ENCODE peak calls at places on chromosomes 12 and 14, in eight cellular contexts. T is T-cell; W is GM06990; G is NCI-H187 treated with DMSO at 0.1 percent for 48 hours; D is adrenal gland; Z is NT2/D1; M is stimulated activated CD8-positive, alpha-beta memory T cell treated with anti-CD3 and anti-CD28 coated beads, Interleukin-15, amount 100 ng/mL, for 48 hours; P is WERI-Rb-1. Y is an unnamed sample.
A peak's percentile ranks its signal among the peaks of the same experiment; 100 is the strongest.

GRCh38 chr12:58349161-58349560 is 407.8 kb downstream of the ATP23 start:
- DNase-seq in T (no peak), W (no peak), G (no peak), D (no peak), Z (no peak), M (no peak), P (no peak), Y (no peak)

GRCh38 chr12:98470469-98471082 is 44.8 kb upstream of the TMPO start:
- DNase-seq in T (no peak), W (no peak), G (no peak), D (no peak), Z (no peak), M (no peak), P (no peak), Y (no peak)

GRCh38 chr12:28035483-28035882 is 63.0 kb upstream of the PTHLH start:
- DNase-seq in T (no peak), W (no peak), G (no peak), D (no peak), Z (no peak), M (no peak), P (no peak), Y (no peak)

GRCh38 chr12:105076098-105076497 is 8.2 kb downstream of the ALDH1L2 start:
- DNase-seq in T (no peak), W (no peak), G (no peak), D (no peak), Z (no peak), M (no peak), P (no peak), Y (no peak)

GRCh38 chr14:68927956-68928675 is 51.0 kb downstream of the ACTN1 start:
- DNase-seq in T (no peak), W (no peak), G (no peak), D (no peak), Z (no peak), M (no peak), P (no peak), Y (no peak)

GRCh38 chr14:104282332-104283196 is 144.2 kb downstream of the KIF26A start:
- DNase-seq in T (no peak), W (no peak), G (no peak), D (peak; percentile 55), Z (no peak), M (no peak), P (peak; percentile 1), Y (no peak)

GRCh38 chr12:21656931-21657335 is 709 bp downstream of the LDHB start:
- DNase-seq in T (peak; percentile 23), W (no peak), G (no peak), D (peak; percentile 69), Z (peak; percentile 71), M (peak; percentile 19), P (peak; percentile 39), Y (no peak)

GRCh38 chr12:5388581-5389535 is 43.0 kb upstream of the NTF3 start:
- DNase-seq in T (no peak), W (no peak), G (no peak), D (no peak), Z (no peak), M (no peak), P (no peak), Y (no peak)

GRCh38 chr12:64752833-64753238 is 6.4 kb downstream of the GNS start:
- DNase-seq in T (no peak), W (no peak), G (no peak), D (no peak), Z (no peak), M (no peak), P (no peak), Y (no peak)

GRCh38 chr14:94125659-94126418 is 3.6 kb downstream of the IFI27L2 start:
- DNase-seq in T (no peak), W (no peak), G (no peak), D (peak; percentile 21), Z (no peak), M (no peak), P (no peak), Y (no peak)

GRCh38 chr12:45914090-45914489 is 76.3 kb downstream of the SCAF11 start:
- DNase-seq in T (no peak), W (no peak), G (no peak), D (no peak), Z (no peak), M (no peak), P (no peak), Y (no peak)

GRCh38 chr12:121894633-121895032 is 6.0 kb downstream of the PSMD9 start:
- DNase-seq in T (no peak), W (no peak), G (no peak), D (no peak), Z (no peak), M (no peak), P (peak; percentile 55), Y (no peak)

GRCh38 chr12:84046869-84047268 is 865.7 kb downstream of the SLC6A15 start:
- DNase-seq in T (no peak), W (no peak), G (no peak), D (no peak), Z (no peak), M (no peak), P (no peak), Y (no peak)

GRCh38 chr14:69093551-69094421 is 59.1 kb downstream of the DCAF5 start:
- DNase-seq in T (no peak), W (no peak), G (no peak), D (no peak), Z (no peak), M (no peak), P (no peak), Y (no peak)

GRCh38 chr14:35123388-35123703 is 994 bp downstream of the PRORP start:
- DNase-seq in T (no peak), W (no peak), G (no peak), D (no peak), Z (no peak), M (no peak), P (no peak), Y (no peak)

GRCh38 chr12:112331891-112332290 is 50.3 kb downstream of the HECTD4 start:
- DNase-seq in T (no peak), W (no peak), G (no peak), D (no peak), Z (no peak), M (no peak), P (no peak), Y (no peak)

GRCh38 chr14:79600406-79600805 is 610.9 kb downstream of the DIO2 start:
- DNase-seq in T (no peak), W (no peak), G (no peak), D (no peak), Z (no peak), M (no peak), P (no peak), Y (no peak)

GRCh38 chr12:119118625-119119024 is 60.1 kb upstream of the HSPB8 start:
- DNase-seq in T (no peak), W (no peak), G (no peak), D (no peak), Z (no peak), M (no peak), P (no peak), Y (no peak)

GRCh38 chr12:117580718-117581062 is 219.3 kb upstream of the NOS1 start:
- DNase-seq in T (no peak), W (peak; percentile 53), G (no peak), D (no peak), Z (peak; percentile 76), M (no peak), P (peak; percentile 49), Y (no peak)

GRCh38 chr12:57803317-57803893 is 15.1 kb downstream of the AVIL start:
- DNase-seq in T (peak; percentile 41), W (no peak), G (no peak), D (peak; percentile 75), Z (peak; percentile 16), M (no peak), P (peak; percentile 44), Y (peak; percentile 36)

GRCh38 chr14:76919431-76919810 is 93.2 kb downstream of the LRRC74A start:
- DNase-seq in T (no peak), W (no peak), G (no peak), D (no peak), Z (no peak), M (no peak), P (no peak), Y (peak; percentile 38)